ENCODE peak calls at places on chromosome X, in seven cellular contexts. A, F, V, W, C, I and X are unnamed samples.

GRCh38 chrX:24659106-24659505 is 12.0 kb upstream of the PCYT1B start:
- DNase-seq in W (no peak), I (no peak), A (no peak), F (no peak), C (no peak), V (no peak), X (no peak)

GRCh38 chrX:108699368-108699767 is 37.0 kb downstream of the IRS4 start:
- DNase-seq in W (peak; percentile 8), C (no peak), I (peak; percentile 18), V (peak; percentile 19), A (no peak), F (peak; percentile 12), X (no peak)

GRCh38 chrX:17413228-17413627 is 38.2 kb downstream of the NHS start:
- DNase-seq in W (peak; percentile 10), F (peak; percentile 94), C (no peak), I (peak; percentile 88), V (peak; percentile 91), A (no peak), X (no peak)

GRCh38 chrX:99001286-99001685 is 1408.8 kb downstream of the PCDH19 start:
- DNase-seq in F (no peak), I (no peak), W (no peak), V (no peak), C (no peak), A (no peak), X (no peak)

GRCh38 chrX:147226801-147227200 is 412.3 kb upstream of the CXorf51A start:
- DNase-seq in I (no peak), W (no peak), C (no peak), V (no peak), A (no peak), F (no peak), X (no peak)

GRCh38 chrX:19245711-19246269 is 97.9 kb upstream of the PDHA1 start:
- DNase-seq in I (no peak), C (no peak), A (no peak), F (no peak), W (no peak), V (no peak), X (no peak)

GRCh38 chrX:11196476-11196875 is 85.3 kb downstream of the HCCS start:
- DNase-seq in F (peak; percentile 4), V (no peak), A (no peak), W (no peak), C (no peak), I (peak; percentile 72), X (no peak)

GRCh38 chrX:120755066-120755846 is 120.4 kb downstream of the CT47B1 start:
- DNase-seq in I (no peak), V (no peak), A (no peak), W (no peak), F (no peak), C (no peak), X (no peak)

GRCh38 chrX:111467896-111468295 is 43.5 kb upstream of the SERTM2 start:
- DNase-seq in V (no peak), C (peak; percentile 8), A (no peak), W (no peak), I (no peak), F (no peak), X (no peak)

GRCh38 chrX:48487362-48487785 is 11.4 kb downstream of the FTSJ1 start:
- DNase-seq in A (no peak), V (peak; percentile 97), W (no peak), I (peak; percentile 96), F (peak; percentile 99), C (no peak), X (peak; percentile 86)

GRCh38 chrX:129759576-129760061 is 20.1 kb upstream of the SASH3 start:
- DNase-seq in A (no peak), V (peak; percentile 69), I (peak; percentile 76), C (peak; percentile 30), F (peak; percentile 93), W (no peak), X (no peak)

GRCh38 chrX:134146493-134146892 is 90.5 kb upstream of the CCDC160 start:
- DNase-seq in I (no peak), V (no peak), F (no peak), W (no peak), C (no peak), A (no peak), X (no peak)

GRCh38 chrX:38669425-38669824 is 108.1 kb downstream of the TSPAN7 start:
- DNase-seq in I (no peak), A (no peak), V (no peak), C (no peak), F (no peak), W (no peak), X (no peak)

GRCh38 chrX:104918122-104918521 is 302.4 kb downstream of the TEX13A start:
- DNase-seq in C (no peak), W (no peak), A (no peak), V (no peak), I (no peak), F (no peak), X (no peak)

DNA sequence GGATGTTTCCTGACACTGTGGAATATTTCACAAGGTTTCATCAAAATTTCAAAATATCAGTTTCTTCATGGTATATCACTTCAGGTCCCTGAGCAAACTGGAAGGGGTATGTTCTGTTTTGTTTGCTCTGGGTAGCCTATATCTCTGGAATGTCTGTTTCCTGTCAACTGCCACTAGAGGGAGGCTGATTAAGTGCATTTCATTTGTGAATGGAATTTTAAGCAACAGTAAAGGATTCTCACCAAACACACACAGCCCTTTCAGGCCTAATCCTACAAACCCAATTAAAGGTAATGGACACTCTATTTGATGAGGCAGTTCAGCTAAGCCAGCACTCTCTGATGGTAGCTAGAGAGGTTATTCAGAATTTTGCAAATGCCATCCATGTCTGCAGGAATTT is 307.1 kb downstream of the TEX13A start:
- DNase-seq in I (no peak), V (no peak), W (no peak), A (no peak), C (no peak), F (peak; percentile 12), X (no peak)
- TF ChIP-seq CTCF in I (no peak), V (peak; percentile 75), W (peak; percentile 63), A (peak; percentile 35), C (no peak), F (peak; percentile 35), X (peak; percentile 60)

DNA sequence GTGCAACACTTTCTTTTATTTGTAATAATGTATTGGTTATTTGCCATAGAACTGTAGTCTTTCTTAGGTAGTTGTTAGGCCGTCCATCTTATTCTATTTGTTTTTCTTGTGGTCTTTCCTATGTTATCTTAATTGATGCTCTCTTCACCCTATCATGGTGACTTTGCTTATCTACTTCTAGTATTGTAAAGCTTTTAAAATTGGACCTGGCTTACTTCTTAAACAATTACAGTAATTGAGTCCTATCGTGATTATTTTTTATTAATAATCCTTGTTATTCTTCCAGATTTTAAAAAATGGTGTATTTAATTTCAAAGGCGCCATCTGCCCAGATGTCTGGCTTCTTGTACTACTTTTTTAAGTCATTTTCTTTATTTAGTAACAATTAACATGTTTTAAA is 63.7 kb downstream of the CLCN5 start:
- DNase-seq in F (no peak), V (no peak), I (no peak), W (no peak), A (no peak), C (no peak), X (no peak)
- TF ChIP-seq CTCF in F (no peak), V (no peak), I (no peak), W (no peak), A (no peak), C (no peak), X (no peak)

GRCh38 chrX:6812087-6812486 is 277.2 kb upstream of the VCX3A start:
- DNase-seq in A (no peak), C (no peak), F (no peak), V (no peak), W (no peak), I (no peak), X (no peak)
- TF ChIP-seq CTCF in A (no peak), C (no peak), F (no peak), V (no peak), W (no peak), I (no peak), X (no peak)

GRCh38 chrX:110448459-110448858 is 89.8 kb downstream of the RTL9 start:
- DNase-seq in I (no peak), F (no peak), W (no peak), A (no peak), V (no peak), C (no peak), X (no peak)

GRCh38 chrX:110449312-110449711 is 90.7 kb downstream of the RTL9 start:
- DNase-seq in F (no peak), C (no peak), W (no peak), A (no peak), V (no peak), I (no peak), X (no peak)

GRCh38 chrX:110444996-110445395 is 86.3 kb downstream of the RTL9 start:
- DNase-seq in V (peak; percentile 9), F (no peak), C (no peak), A (no peak), I (no peak), W (no peak), X (no peak)

GRCh38 chrX:110454336-110454735 is 95.7 kb downstream of the RTL9 start:
- DNase-seq in F (no peak), A (no peak), W (no peak), C (no peak), V (no peak), I (no peak), X (no peak)

DNA sequence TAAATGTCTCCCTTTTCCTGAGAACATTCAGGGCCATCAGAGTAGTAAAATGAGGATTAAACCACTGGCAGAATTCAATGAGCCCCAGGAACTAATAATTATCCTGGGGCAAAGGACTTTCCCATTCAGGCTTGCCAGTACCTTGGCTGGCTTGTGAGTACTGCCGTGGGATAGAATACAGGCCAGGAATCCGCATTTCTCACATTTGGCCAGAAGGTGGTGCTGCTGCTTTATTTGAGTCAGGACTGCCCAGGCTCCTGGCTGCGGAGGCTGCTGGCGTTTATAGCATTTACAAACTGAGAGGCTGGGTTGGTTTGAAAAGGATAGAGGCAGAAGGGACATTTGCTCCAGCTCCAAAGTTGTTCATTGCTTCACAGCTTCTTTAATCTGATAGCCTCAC is 91.4 kb downstream of the RTL9 start:
- DNase-seq in F (peak; percentile 50), V (peak; percentile 60), W (peak; percentile 45), C (peak; percentile 28), A (peak; percentile 73), I (peak; percentile 61), X (peak; percentile 92)
- TF ChIP-seq CTCF in F (peak; percentile 70), V (peak; percentile 82), W (peak; percentile 81), C (peak; percentile 41), A (peak; percentile 46), I (peak; percentile 71), X (peak; percentile 92)

DNA sequence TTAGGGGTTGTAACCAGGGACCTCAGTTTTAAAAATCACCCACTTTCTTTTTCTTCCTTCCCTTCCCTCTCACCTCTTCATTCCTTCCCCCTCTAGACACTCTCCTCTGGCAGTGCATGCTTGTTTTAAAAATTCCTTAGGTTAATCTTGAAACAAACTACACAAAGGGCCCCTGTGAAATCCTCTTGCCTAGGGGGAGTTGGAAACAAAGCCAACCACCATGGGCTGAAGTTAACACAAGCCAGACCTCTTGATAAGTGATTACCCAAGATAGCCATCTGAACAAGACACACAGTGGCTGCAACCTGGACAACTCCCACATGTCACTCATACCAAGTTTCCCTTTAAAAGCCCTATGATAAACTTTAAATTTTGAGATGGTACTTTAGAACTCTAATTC is 68.9 kb downstream of the TENT5D start:
- DNase-seq in V (no peak), W (no peak), C (no peak), F (no peak), I (no peak), A (no peak), X (no peak)
- TF ChIP-seq CTCF in V (no peak), W (no peak), C (no peak), F (no peak), I (no peak), A (no peak), X (no peak)